ENCODE peak calls at places on chromosomes 7 and 10, in seven cellular contexts. Q, P, R, L, W, J and M are unnamed samples.

GRCh38 chr7:44566680-44567079 is 7.0 kb downstream of the DDX56 start:
- DNase-seq in J (no peak), P (no peak), R (no peak), Q (no peak), L (no peak), W (no peak), M (no peak)

GRCh38 chr7:66301249-66301648 is 96.1 kb downstream of the TPST1 start:
- DNase-seq in Q (no peak), W (no peak), P (no peak), R (no peak), L (no peak), J (no peak), M (no peak)

GRCh38 chr10:110498087-110498981 is 627 bp downstream of the DUSP5 start:
- DNase-seq in P (no peak), Q (peak; percentile 44), J (peak; percentile 31), R (peak; percentile 51), W (no peak), L (peak; percentile 42), M (peak; percentile 52)

GRCh38 chr10:76497671-76498070 is 1066.2 kb downstream of the LRMDA start:
- DNase-seq in R (no peak), Q (no peak), W (no peak), P (no peak), J (no peak), L (no peak), M (no peak)

GRCh38 chr10:49612513-49613159 is 1.2 kb upstream of the CHAT start:
- DNase-seq in Q (no peak), J (no peak), L (no peak), W (no peak), P (no peak), R (no peak), M (no peak)

GRCh38 chr7:128379900-128380806 is 18.7 kb upstream of the PRRT4 start:
- DNase-seq in Q (no peak), L (no peak), P (no peak), R (no peak), J (no peak), W (no peak), M (no peak)

GRCh38 chr7:111438369-111439289 is 123.7 kb downstream of the IMMP2L start:
- DNase-seq in Q (no peak), L (no peak), R (no peak), P (no peak), W (peak; percentile 4), J (no peak), M (no peak)

GRCh38 chr7:1225462-1226154 is 7.1 kb upstream of the UNCX start:
- DNase-seq in R (no peak), P (no peak), J (peak; percentile 35), W (peak; percentile 46), Q (peak; percentile 14), L (peak; percentile 24), M (no peak)

GRCh38 chr7:116952640-116953371 is 495 bp upstream of the ST7 start:
- DNase-seq in R (peak; percentile 73), J (peak; percentile 33), Q (no peak), L (peak; percentile 62), P (peak; percentile 81), W (peak; percentile 26), M (peak; percentile 13)

GRCh38 chr7:2314209-2314955 is at the start of gene SNX8:
- DNase-seq in W (peak; percentile 98), L (peak; percentile 99), J (peak; percentile 100), Q (peak; percentile 97), R (peak; percentile 96), P (peak; percentile 88), M (peak; percentile 97)

GRCh38 chr10:22491480-22491879 is 146.2 kb downstream of the SPAG6 start:
- DNase-seq in Q (no peak), J (no peak), W (no peak), R (no peak), P (no peak), L (no peak), M (no peak)

GRCh38 chr10:132592790-132593788 is 55.5 kb downstream of the INPP5A start:
- DNase-seq in Q (no peak), W (no peak), L (peak; percentile 72), P (no peak), J (no peak), R (no peak), M (peak; percentile 61)

GRCh38 chr10:8052970-8053445 is 1.5 kb upstream of the GATA3 start:
- DNase-seq in L (no peak), P (no peak), J (no peak), Q (no peak), R (no peak), W (no peak), M (no peak)
- TF ChIP-seq CTCF in L (no peak), P (peak; percentile 85), J (peak; percentile 60), Q (no peak), R (peak; percentile 66), W (no peak), M (peak; percentile 63)

DNA sequence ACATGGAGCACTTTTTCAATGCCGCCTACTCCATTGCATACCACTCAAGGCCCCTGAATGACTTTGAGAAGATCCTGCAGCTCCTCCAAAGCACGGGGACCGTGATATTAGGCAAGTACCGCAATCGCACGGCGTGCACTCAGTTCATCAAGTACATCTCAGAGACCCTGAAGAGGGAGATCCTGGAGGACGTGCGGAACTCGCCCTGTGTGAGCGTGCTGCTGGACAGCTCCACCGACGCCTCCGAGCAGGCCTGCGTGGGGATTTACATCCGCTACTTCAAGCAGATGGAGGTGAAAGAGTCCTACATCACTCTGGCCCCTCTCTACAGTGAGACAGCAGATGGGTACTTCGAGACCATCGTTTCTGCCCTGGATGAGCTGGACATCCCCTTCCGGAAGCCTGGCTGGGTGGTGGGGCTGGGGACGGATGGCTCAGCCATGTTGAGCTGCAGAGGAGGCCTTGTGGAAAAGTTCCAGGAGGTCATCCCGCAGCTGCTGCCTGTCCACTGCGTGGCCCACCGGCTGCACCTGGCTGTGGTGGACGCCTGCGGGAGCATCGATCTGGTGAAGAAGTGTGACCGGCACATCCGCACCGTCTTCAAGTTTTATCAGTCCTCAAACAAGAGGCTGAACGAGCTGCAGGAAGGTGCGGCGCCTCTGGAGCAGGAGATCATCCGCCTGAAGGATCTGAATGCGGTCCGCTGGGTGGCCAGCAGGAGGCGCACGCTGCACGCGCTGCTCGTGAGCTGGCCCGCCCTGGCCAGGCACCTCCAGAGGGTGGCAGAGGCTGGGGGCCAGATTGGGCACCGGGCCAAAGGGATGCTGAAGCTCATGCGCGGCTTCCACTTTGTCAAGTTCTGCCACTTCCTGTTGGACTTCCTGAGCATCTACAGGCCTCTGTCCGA is 12.7 kb upstream of the ATP6V0E2 start:
- DNase-seq in R (no peak), Q (no peak), P (no peak), J (no peak), W (no peak), L (no peak), M (no peak)
- TF ChIP-seq CTCF in R (no peak), Q (peak; percentile 33), P (peak; percentile 39), J (no peak), W (no peak), L (no peak), M (peak; percentile 20)

GRCh38 chr7:31633894-31634494 is 53.0 kb upstream of the PPP1R17 start:
- DNase-seq in L (peak; percentile 70), Q (no peak), J (peak; percentile 50), R (peak; percentile 67), P (no peak), W (peak; percentile 64), M (peak; percentile 62)
- TF ChIP-seq CTCF in L (peak; percentile 61), Q (no peak), J (peak; percentile 74), R (peak; percentile 39), P (peak; percentile 80), W (peak; percentile 69), M (peak; percentile 50)

DNA sequence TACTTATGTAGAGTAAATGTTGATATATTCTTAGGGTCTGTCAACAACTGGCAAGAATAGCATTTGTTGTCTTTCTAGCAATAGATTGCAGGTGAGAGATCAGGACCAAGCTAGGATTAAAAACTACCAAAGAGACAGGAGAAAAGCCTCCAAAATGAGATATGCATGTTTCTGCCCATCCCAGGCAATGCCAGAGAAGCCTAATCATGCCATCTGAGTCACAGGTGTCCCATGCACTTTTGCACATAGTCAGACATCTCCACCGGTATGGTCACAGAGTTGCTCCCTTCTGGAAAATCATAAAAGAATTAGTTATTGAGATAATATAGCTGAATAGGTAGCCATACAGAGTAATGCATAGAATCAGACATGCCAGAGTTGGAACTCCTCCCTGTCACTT is 50.6 kb downstream of the PDK4 start:
- DNase-seq in L (no peak), R (no peak), J (no peak), W (no peak), Q (no peak), P (no peak), M (no peak)
- TF ChIP-seq CTCF in L (no peak), R (no peak), J (no peak), W (no peak), Q (no peak), P (no peak), M (no peak)